ENCODE peak calls at places on chromosomes 13 and 19, in six cellular contexts. Y, W, C, V, Z and M are unnamed samples.

GRCh38 chr13:74443623-74444022 is 309.4 kb upstream of the KLF12 start:
- DNase-seq in C (no peak), W (no peak), Y (peak; percentile 95), Z (no peak), V (no peak), M (no peak)

GRCh38 chr13:53250272-53250875 is 221.8 kb downstream of the OLFM4 start:
- DNase-seq in W (peak; percentile 43), V (peak; percentile 37), Y (peak; percentile 81), Z (no peak), C (no peak), M (peak; percentile 33)

GRCh38 chr13:97932006-97932405 is 21.5 kb upstream of the IPO5 start:
- DNase-seq in Z (no peak), C (no peak), Y (no peak), W (no peak), V (no peak), M (no peak)

GRCh38 chr13:42284068-42284467 is 12.1 kb downstream of the AKAP11 start:
- DNase-seq in Y (no peak), Z (no peak), W (no peak), V (no peak), C (no peak), M (no peak)

GRCh38 chr13:34951528-34951927 is 9.5 kb downstream of the NBEA start:
- DNase-seq in Z (no peak), W (no peak), C (no peak), Y (no peak), V (no peak), M (no peak)

GRCh38 chr13:103277959-103278673 is 211.9 kb upstream of the SLC10A2 start:
- DNase-seq in C (no peak), V (no peak), Z (no peak), W (no peak), Y (no peak), M (no peak)

GRCh38 chr13:63605962-63606361 is 2190.3 kb upstream of the PCDH20 start:
- DNase-seq in W (no peak), Z (no peak), V (no peak), Y (no peak), C (no peak), M (no peak)

GRCh38 chr13:30846844-30847243 is 59.2 kb upstream of the MEDAG start:
- DNase-seq in Y (no peak), V (no peak), W (no peak), Z (no peak), C (no peak), M (no peak)

GRCh38 chr13:91072511-91072910 is 275.0 kb upstream of the MIR17HG start:
- DNase-seq in C (no peak), W (no peak), V (no peak), Z (no peak), Y (no peak), M (no peak)

GRCh38 chr13:23656637-23657036 is 86.4 kb downstream of the TNFRSF19 start:
- DNase-seq in Y (peak; percentile 57), W (no peak), Z (no peak), V (no peak), C (no peak), M (peak; percentile 65)

GRCh38 chr19:43662487-43662886 is 7.5 kb downstream of the PLAUR start:
- DNase-seq in W (no peak), C (no peak), V (no peak), Z (no peak), Y (no peak), M (no peak)

GRCh38 chr13:97242755-97243497 is 20.8 kb downstream of the MBNL2 start:
- DNase-seq in Y (no peak), C (no peak), Z (no peak), W (no peak), V (no peak), M (no peak)

GRCh38 chr19:15562861-15563260 is 52.2 kb upstream of the CYP4F8 start:
- DNase-seq in C (no peak), Y (peak; percentile 3), Z (no peak), W (no peak), V (no peak), M (no peak)

GRCh38 chr13:35832551-35832950 is 298.6 kb downstream of the DCLK1 start:
- DNase-seq in Z (no peak), W (no peak), C (no peak), Y (peak; percentile 16), V (no peak), M (no peak)

GRCh38 chr13:40613192-40613818 is 53.1 kb downstream of the FOXO1 start:
- DNase-seq in Y (no peak), W (no peak), C (peak; percentile 43), Z (no peak), V (no peak), M (peak; percentile 43)

GRCh38 chr13:111859361-111860105 is 207.4 kb upstream of the SOX1 start:
- DNase-seq in W (no peak), Y (no peak), V (no peak), C (no peak), Z (no peak), M (no peak)

GRCh38 chr19:31979362-31979761 is 366.0 kb upstream of the ZNF507 start:
- DNase-seq in Y (no peak), Z (no peak), C (no peak), W (no peak), V (no peak), M (no peak)

GRCh38 chr19:4391701-4392543 is 8.4 kb downstream of the SH3GL1 start:
- DNase-seq in V (no peak), Z (no peak), Y (peak; percentile 69), W (no peak), C (no peak), M (no peak)

GRCh38 chr13:113060557-113061270 is 44.9 kb upstream of the F7 start:
- DNase-seq in V (no peak), C (no peak), Z (no peak), W (no peak), Y (no peak), M (no peak)

GRCh38 chr13:24911135-24911524 is 147.2 kb downstream of the RNF17 start:
- DNase-seq in C (no peak), V (no peak), W (no peak), Z (no peak), Y (peak; percentile 32), M (no peak)

GRCh38 chr13:27403252-27403678 is 21.2 kb upstream of the GTF3A start:
- DNase-seq in C (no peak), Z (no peak), Y (peak; percentile 88), W (no peak), V (no peak), M (no peak)

GRCh38 chr19:16876904-16877361 is 11.9 kb upstream of the F2RL3 start:
- DNase-seq in W (no peak), C (no peak), Z (no peak), Y (no peak), V (no peak), M (no peak)

GRCh38 chr13:47396915-47397314 is 500.1 kb upstream of the HTR2A start:
- DNase-seq in W (no peak), V (no peak), C (no peak), Z (no peak), Y (no peak), M (no peak)

GRCh38 chr13:106700007-106700950 is 132.3 kb upstream of the ARGLU1 start:
- DNase-seq in V (no peak), Y (no peak), Z (no peak), C (no peak), W (no peak), M (no peak)

GRCh38 chr19:6551607-6552450 is 21.0 kb downstream of the TNFSF9 start:
- DNase-seq in W (peak; percentile 46), C (peak; percentile 68), V (no peak), Y (peak; percentile 63), Z (no peak), M (peak; percentile 90)

GRCh38 chr19:28118235-28118634 is 1094.7 kb downstream of the UQCRFS1 start:
- DNase-seq in V (no peak), Z (no peak), C (no peak), W (no peak), Y (peak; percentile 2), M (no peak)

GRCh38 chr19:58021541-58022282 is 12.1 kb upstream of the ZSCAN1 start:
- DNase-seq in W (peak; percentile 70), V (no peak), Z (no peak), Y (peak; percentile 40), C (no peak), M (no peak)

GRCh38 chr13:27713767-27714166 is 78.5 kb upstream of the GSX1 start:
- DNase-seq in Z (no peak), C (no peak), Y (no peak), W (no peak), V (no peak), M (no peak)

GRCh38 chr19:51158474-51159129 is 16.5 kb downstream of the SIGLEC7 start:
- DNase-seq in V (peak; percentile 79), W (peak; percentile 69), C (peak; percentile 74), Y (peak; percentile 23), Z (no peak), M (peak; percentile 61)

GRCh38 chr19:54366811-54367210 is 2.1 kb upstream of the LAIR1 start:
- DNase-seq in Y (no peak), W (no peak), Z (no peak), C (no peak), V (no peak), M (no peak)

DNA sequence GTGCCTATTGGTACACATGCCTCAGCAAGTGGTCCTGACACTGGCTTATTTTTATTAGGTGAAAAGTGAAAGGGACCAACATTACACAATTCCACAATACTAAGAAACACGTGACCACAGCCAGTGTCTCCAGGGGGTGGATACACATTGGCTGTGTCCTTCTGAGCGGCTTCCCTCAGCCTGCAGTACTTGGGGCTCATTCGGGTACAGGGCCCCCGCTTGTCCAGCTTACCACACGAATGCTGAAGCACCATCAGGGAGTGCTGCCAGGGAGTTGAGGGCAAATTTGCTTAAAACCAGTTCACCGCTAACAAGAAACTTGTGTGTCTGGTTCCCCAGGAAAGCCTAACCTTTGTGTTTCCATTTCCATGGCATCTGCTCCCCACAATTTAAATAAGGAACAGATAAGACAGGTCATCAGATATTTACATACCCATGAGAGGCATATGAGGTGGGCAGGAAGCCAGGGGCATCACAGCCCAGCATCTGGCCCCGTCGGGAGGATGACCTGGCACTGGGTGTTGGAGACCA is 23.3 kb downstream of the PBX4 start:
- DNase-seq in Y (peak; percentile 17), W (no peak), Z (no peak), V (no peak), C (no peak), M (no peak)
- TF ChIP-seq CTCF in Y (no peak), W (no peak), Z (no peak), V (no peak), C (no peak), M (no peak)

GRCh38 chr19:49664171-49665070 is 1.2 kb downstream of the IRF3 start:
- DNase-seq in Y (peak; percentile 65), Z (no peak), V (peak; percentile 95), W (peak; percentile 95), C (peak; percentile 96), M (peak; percentile 91)
- TF ChIP-seq CTCF in Y (peak; percentile 36), Z (peak; percentile 12), V (no peak), W (peak; percentile 1), C (no peak), M (no peak)

GRCh38 chr13:32790731-32791130 is 204.5 kb downstream of the PDS5B start:
- DNase-seq in Z (no peak), Y (no peak), C (no peak), V (no peak), W (no peak), M (no peak)
- TF ChIP-seq CTCF in Z (no peak), Y (no peak), C (no peak), V (peak; percentile 35), W (peak; percentile 35), M (no peak)

GRCh38 chr19:33236696-33237390 is 11.2 kb upstream of the SLC7A10 start:
- DNase-seq in W (no peak), C (no peak), Z (no peak), V (no peak), Y (no peak), M (no peak)
- TF ChIP-seq CTCF in W (no peak), C (no peak), Z (no peak), V (no peak), Y (no peak), M (no peak)